ENCODE peak calls at places on chromosomes 13 and 19, in ten cellular contexts. One of them, this sample, is unnamed.
A peak's percentile ranks its signal among the peaks of the same experiment; 100 is the strongest.

GRCh38 chr13:62551588-62551987 is 1135.9 kb upstream of the PCDH20 start:
- DNase-seq in OCI-LY7: no peak
- DNase-seq in astrocyte: no peak
- DNase-seq in H9: no peak
- DNase-seq in IMR-90: no peak
- DNase-seq in trophoblast cell: peak; percentile 6
- DNase-seq in fibroblast of lung: no peak
- DNase-seq in mesenchymal stem cell: no peak
- DNase-seq in GM23248: no peak
- DNase-seq in A549: no peak
- DNase-seq in this sample: no peak

GRCh38 chr19:32195706-32196610 is 149.5 kb upstream of the ZNF507 start:
- DNase-seq in OCI-LY7: no peak
- DNase-seq in astrocyte: no peak
- DNase-seq in H9: no peak
- DNase-seq in IMR-90: no peak
- DNase-seq in trophoblast cell: no peak
- DNase-seq in fibroblast of lung: no peak
- DNase-seq in mesenchymal stem cell: no peak
- DNase-seq in GM23248: no peak
- DNase-seq in A549: no peak
- DNase-seq in this sample: no peak

GRCh38 chr19:19276386-19276785 is 3.3 kb upstream of the TM6SF2 start:
- DNase-seq in OCI-LY7: no peak
- DNase-seq in astrocyte: peak; percentile 79
- DNase-seq in H9: no peak
- DNase-seq in IMR-90: peak; percentile 70
- DNase-seq in trophoblast cell: peak; percentile 20
- DNase-seq in fibroblast of lung: peak; percentile 11
- DNase-seq in mesenchymal stem cell: peak; percentile 88
- DNase-seq in GM23248: peak; percentile 30
- DNase-seq in A549: no peak
- DNase-seq in this sample: no peak

GRCh38 chr19:16750081-16750480 is 30.4 kb downstream of the NWD1 start:
- DNase-seq in OCI-LY7: no peak
- DNase-seq in astrocyte: no peak
- DNase-seq in H9: no peak
- DNase-seq in IMR-90: no peak
- DNase-seq in trophoblast cell: no peak
- DNase-seq in fibroblast of lung: no peak
- DNase-seq in mesenchymal stem cell: no peak
- DNase-seq in GM23248: no peak
- DNase-seq in A549: no peak
- DNase-seq in this sample: no peak

GRCh38 chr19:13073263-13073662 is 29.4 kb downstream of the LYL1 start:
- DNase-seq in OCI-LY7: no peak
- DNase-seq in astrocyte: no peak
- DNase-seq in H9: no peak
- DNase-seq in IMR-90: no peak
- DNase-seq in trophoblast cell: no peak
- DNase-seq in fibroblast of lung: no peak
- DNase-seq in mesenchymal stem cell: peak; percentile 45
- DNase-seq in GM23248: no peak
- DNase-seq in A549: no peak
- DNase-seq in this sample: no peak

GRCh38 chr19:54255105-54255775 is 1.8 kb downstream of the LILRB5 start:
- DNase-seq in OCI-LY7: no peak
- DNase-seq in astrocyte: no peak
- DNase-seq in H9: peak; percentile 33
- DNase-seq in IMR-90: no peak
- DNase-seq in trophoblast cell: no peak
- DNase-seq in fibroblast of lung: no peak
- DNase-seq in mesenchymal stem cell: no peak
- DNase-seq in GM23248: no peak
- DNase-seq in A549: no peak
- DNase-seq in this sample: no peak

GRCh38 chr13:69194130-69194529 is 913.5 kb upstream of the ATXN8OS start:
- DNase-seq in OCI-LY7: no peak
- DNase-seq in astrocyte: no peak
- DNase-seq in H9: no peak
- DNase-seq in IMR-90: no peak
- DNase-seq in trophoblast cell: peak; percentile 5
- DNase-seq in fibroblast of lung: no peak
- DNase-seq in mesenchymal stem cell: no peak
- DNase-seq in GM23248: no peak
- DNase-seq in A549: no peak
- DNase-seq in this sample: no peak

GRCh38 chr19:17447704-17448189 is 721 bp downstream of the TMEM221 start:
- DNase-seq in OCI-LY7: no peak
- DNase-seq in astrocyte: no peak
- DNase-seq in H9: no peak
- DNase-seq in IMR-90: no peak
- DNase-seq in trophoblast cell: no peak
- DNase-seq in fibroblast of lung: no peak
- DNase-seq in mesenchymal stem cell: no peak
- DNase-seq in GM23248: no peak
- DNase-seq in A549: no peak
- DNase-seq in this sample: no peak

GRCh38 chr19:3826163-3826562 is 40.0 kb upstream of the MATK start:
- DNase-seq in OCI-LY7: no peak
- DNase-seq in astrocyte: no peak
- DNase-seq in H9: no peak
- DNase-seq in IMR-90: no peak
- DNase-seq in trophoblast cell: no peak
- DNase-seq in fibroblast of lung: no peak
- DNase-seq in mesenchymal stem cell: no peak
- DNase-seq in GM23248: no peak
- DNase-seq in A549: no peak
- DNase-seq in this sample: no peak

GRCh38 chr13:105796081-105796480 is 739.4 kb downstream of the EFNB2 start:
- DNase-seq in OCI-LY7: no peak
- DNase-seq in astrocyte: no peak
- DNase-seq in H9: no peak
- DNase-seq in IMR-90: no peak
- DNase-seq in trophoblast cell: no peak
- DNase-seq in fibroblast of lung: no peak
- DNase-seq in mesenchymal stem cell: no peak
- DNase-seq in GM23248: no peak
- DNase-seq in A549: no peak
- DNase-seq in this sample: no peak

GRCh38 chr13:23567792-23568480 is 2.3 kb upstream of the TNFRSF19 start:
- DNase-seq in OCI-LY7: no peak
- DNase-seq in astrocyte: no peak
- DNase-seq in H9: peak; percentile 27
- DNase-seq in IMR-90: no peak
- DNase-seq in trophoblast cell: no peak
- DNase-seq in fibroblast of lung: no peak
- DNase-seq in mesenchymal stem cell: no peak
- DNase-seq in GM23248: no peak
- DNase-seq in A549: no peak
- DNase-seq in this sample: no peak

GRCh38 chr13:65592757-65593156 is 1637.4 kb downstream of the PCDH9 start:
- DNase-seq in OCI-LY7: no peak
- DNase-seq in astrocyte: peak; percentile 69
- DNase-seq in H9: no peak
- DNase-seq in IMR-90: peak; percentile 1
- DNase-seq in trophoblast cell: no peak
- DNase-seq in fibroblast of lung: peak; percentile 41
- DNase-seq in mesenchymal stem cell: peak; percentile 8
- DNase-seq in GM23248: no peak
- DNase-seq in A549: no peak
- DNase-seq in this sample: no peak

GRCh38 chr19:31626941-31627340 is 277.7 kb upstream of the TSHZ3 start:
- DNase-seq in OCI-LY7: no peak
- DNase-seq in astrocyte: no peak
- DNase-seq in H9: no peak
- DNase-seq in IMR-90: no peak
- DNase-seq in trophoblast cell: no peak
- DNase-seq in fibroblast of lung: no peak
- DNase-seq in mesenchymal stem cell: no peak
- DNase-seq in GM23248: no peak
- DNase-seq in A549: no peak
- DNase-seq in this sample: no peak

GRCh38 chr19:39595950-39596349 is 6.4 kb upstream of the LGALS13 start:
- DNase-seq in OCI-LY7: no peak
- DNase-seq in astrocyte: no peak
- DNase-seq in H9: no peak
- DNase-seq in IMR-90: no peak
- DNase-seq in trophoblast cell: peak; percentile 95
- DNase-seq in fibroblast of lung: no peak
- DNase-seq in mesenchymal stem cell: no peak
- DNase-seq in GM23248: no peak
- DNase-seq in A549: no peak
- DNase-seq in this sample: no peak

GRCh38 chr13:49810825-49811526 is 18.5 kb upstream of the KPNA3 start:
- DNase-seq in OCI-LY7: no peak
- DNase-seq in astrocyte: peak; percentile 47
- DNase-seq in H9: no peak
- DNase-seq in IMR-90: peak; percentile 83
- DNase-seq in trophoblast cell: peak; percentile 73
- DNase-seq in fibroblast of lung: peak; percentile 55
- DNase-seq in mesenchymal stem cell: peak; percentile 84
- DNase-seq in GM23248: peak; percentile 74
- DNase-seq in A549: no peak
- DNase-seq in this sample: peak; percentile 49

GRCh38 chr13:100203696-100204367 is 114.9 kb downstream of the PCCA start:
- DNase-seq in OCI-LY7: no peak
- DNase-seq in astrocyte: peak; percentile 86
- DNase-seq in H9: no peak
- DNase-seq in IMR-90: peak; percentile 78
- DNase-seq in trophoblast cell: no peak
- DNase-seq in fibroblast of lung: peak; percentile 39
- DNase-seq in mesenchymal stem cell: peak; percentile 60
- DNase-seq in GM23248: peak; percentile 52
- DNase-seq in A549: no peak
- DNase-seq in this sample: peak; percentile 47

GRCh38 chr19:29743681-29744080 is 28.6 kb upstream of the C19orf12 start:
- DNase-seq in OCI-LY7: no peak
- DNase-seq in astrocyte: no peak
- DNase-seq in H9: no peak
- DNase-seq in IMR-90: no peak
- DNase-seq in trophoblast cell: no peak
- DNase-seq in fibroblast of lung: no peak
- DNase-seq in mesenchymal stem cell: no peak
- DNase-seq in GM23248: no peak
- DNase-seq in A549: no peak
- DNase-seq in this sample: no peak

GRCh38 chr19:45178262-45179062 is at the start of gene BLOC1S3:
- DNase-seq in OCI-LY7: peak; percentile 100
- DNase-seq in astrocyte: peak; percentile 100
- DNase-seq in H9: peak; percentile 100
- DNase-seq in IMR-90: peak; percentile 100
- DNase-seq in trophoblast cell: peak; percentile 100
- DNase-seq in fibroblast of lung: peak; percentile 100
- DNase-seq in mesenchymal stem cell: peak; percentile 100
- DNase-seq in GM23248: peak; percentile 100
- DNase-seq in A549: peak; percentile 100
- DNase-seq in this sample: peak; percentile 100
- H3K4me2 ChIP-seq in OCI-LY7: peak within 1 kb of the TSS; percentile 75
- H3K4me2 ChIP-seq in astrocyte: peak within 1 kb of the TSS; percentile 99
- H3K4me2 ChIP-seq in H9: peak within 1 kb of the TSS; percentile 79
- H3K4me2 ChIP-seq in IMR-90: peak within 1 kb of the TSS; percentile 96
- H3K4me2 ChIP-seq in trophoblast cell: peak within 1 kb of the TSS; percentile 78
- H3K4me2 ChIP-seq in fibroblast of lung: peak within 1 kb of the TSS; percentile 89
- H3K4me2 ChIP-seq in mesenchymal stem cell: peak within 1 kb of the TSS; percentile 94
- H3K4me2 ChIP-seq in GM23248: peak within 1 kb of the TSS; percentile 87
- H3K4me2 ChIP-seq in A549: peak within 1 kb of the TSS; percentile 92
- H3K4me2 ChIP-seq in this sample: peak within 1 kb of the TSS; percentile 93

GRCh38 chr19:1136918-1137317 is 33.1 kb downstream of the GPX4 start:
- DNase-seq in OCI-LY7: no peak
- DNase-seq in astrocyte: no peak
- DNase-seq in H9: no peak
- DNase-seq in IMR-90: no peak
- DNase-seq in trophoblast cell: no peak
- DNase-seq in fibroblast of lung: no peak
- DNase-seq in mesenchymal stem cell: no peak
- DNase-seq in GM23248: no peak
- DNase-seq in A549: no peak
- DNase-seq in this sample: no peak
- H3K4me2 ChIP-seq in OCI-LY7: no peak overlapping the region
- H3K4me2 ChIP-seq in astrocyte: no peak overlapping the region
- H3K4me2 ChIP-seq in H9: no peak overlapping the region
- H3K4me2 ChIP-seq in IMR-90: no peak overlapping the region
- H3K4me2 ChIP-seq in trophoblast cell: no peak overlapping the region
- H3K4me2 ChIP-seq in fibroblast of lung: no peak overlapping the region
- H3K4me2 ChIP-seq in mesenchymal stem cell: no peak overlapping the region
- H3K4me2 ChIP-seq in GM23248: no peak overlapping the region
- H3K4me2 ChIP-seq in A549: no peak overlapping the region
- H3K4me2 ChIP-seq in this sample: no peak overlapping the region

DNA sequence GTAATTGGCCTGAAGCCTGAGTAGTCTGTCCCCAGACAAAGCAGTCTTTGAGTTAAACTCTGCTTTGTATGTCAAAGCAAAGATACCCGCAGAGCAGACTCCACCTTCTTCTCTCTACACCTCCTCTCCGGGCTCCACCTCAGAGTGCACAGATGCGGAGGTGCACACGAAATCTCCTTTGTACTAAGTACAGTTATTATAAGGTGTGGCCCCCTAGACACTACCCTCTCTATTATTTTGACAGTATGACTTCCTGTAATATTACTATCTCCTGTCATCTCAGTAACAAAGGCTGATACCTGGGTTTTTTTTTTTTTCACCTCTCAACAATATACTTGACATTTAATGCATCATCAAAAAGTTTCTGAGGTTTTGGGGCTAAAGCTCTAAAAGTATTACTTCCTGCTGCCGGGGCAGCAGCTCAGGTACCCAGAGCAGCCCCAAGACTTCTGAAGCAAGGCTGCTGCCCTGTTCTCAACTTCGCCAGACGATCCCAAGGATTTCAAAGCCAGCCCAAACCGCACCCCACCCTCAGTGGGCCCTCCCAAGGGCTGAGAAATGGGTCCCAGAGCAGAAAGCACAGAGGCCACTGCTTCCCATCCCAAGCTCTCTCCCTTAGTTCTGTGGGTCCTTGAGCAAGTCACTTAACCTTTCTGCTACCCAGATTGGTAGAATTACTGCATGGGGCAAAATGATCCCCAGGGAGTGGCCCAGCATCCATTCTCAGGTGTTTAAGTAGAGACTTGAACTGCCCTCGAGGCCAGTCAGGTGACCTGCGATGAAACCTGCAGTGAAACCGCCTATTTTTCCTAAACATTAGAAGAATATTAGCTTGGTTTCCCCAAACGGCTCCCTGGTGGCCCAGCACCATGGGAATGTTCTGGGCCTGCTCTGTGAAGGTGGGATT is 180.6 kb downstream of the FOXO1 start:
- DNase-seq in OCI-LY7: peak; percentile 57
- DNase-seq in astrocyte: no peak
- DNase-seq in H9: no peak
- DNase-seq in IMR-90: no peak
- DNase-seq in trophoblast cell: no peak
- DNase-seq in fibroblast of lung: no peak
- DNase-seq in mesenchymal stem cell: no peak
- DNase-seq in GM23248: no peak
- DNase-seq in A549: no peak
- DNase-seq in this sample: no peak
- H3K4me2 ChIP-seq in OCI-LY7: peak overlapping the region; percentile 84
- H3K4me2 ChIP-seq in astrocyte: no peak overlapping the region
- H3K4me2 ChIP-seq in H9: no peak overlapping the region
- H3K4me2 ChIP-seq in IMR-90: no peak overlapping the region
- H3K4me2 ChIP-seq in trophoblast cell: no peak overlapping the region
- H3K4me2 ChIP-seq in fibroblast of lung: no peak overlapping the region
- H3K4me2 ChIP-seq in mesenchymal stem cell: no peak overlapping the region
- H3K4me2 ChIP-seq in GM23248: no peak overlapping the region
- H3K4me2 ChIP-seq in A549: no peak overlapping the region
- H3K4me2 ChIP-seq in this sample: no peak overlapping the region

GRCh38 chr13:25987987-25988386 is 63.8 kb downstream of the SHISA2 start:
- DNase-seq in OCI-LY7: no peak
- DNase-seq in astrocyte: no peak
- DNase-seq in H9: no peak
- DNase-seq in IMR-90: no peak
- DNase-seq in trophoblast cell: no peak
- DNase-seq in fibroblast of lung: no peak
- DNase-seq in mesenchymal stem cell: no peak
- DNase-seq in GM23248: no peak
- DNase-seq in A549: no peak
- DNase-seq in this sample: no peak
- H3K4me2 ChIP-seq in OCI-LY7: no peak overlapping the region
- H3K4me2 ChIP-seq in astrocyte: no peak overlapping the region
- H3K4me2 ChIP-seq in H9: no peak overlapping the region
- H3K4me2 ChIP-seq in IMR-90: no peak overlapping the region
- H3K4me2 ChIP-seq in trophoblast cell: no peak overlapping the region
- H3K4me2 ChIP-seq in fibroblast of lung: no peak overlapping the region
- H3K4me2 ChIP-seq in mesenchymal stem cell: no peak overlapping the region
- H3K4me2 ChIP-seq in GM23248: no peak overlapping the region
- H3K4me2 ChIP-seq in A549: no peak overlapping the region
- H3K4me2 ChIP-seq in this sample: no peak overlapping the region